ENCODE peak calls at places on chromosome 6, in six cellular contexts. P is progenitor cell of endocrine pancreas, T is lower leg skin, U is hypothalamus, H is ACHN, F is left ventricle myocardium inferior. K is an unnamed sample.

GRCh38 chr6:106381871-106382270 is 21.4 kb downstream of the CRYBG1 start:
- DNase-seq in P (no peak), T (no peak), U (no peak), H (no peak), F (no peak), K (no peak)

GRCh38 chr6:21595265-21595950 is 1.9 kb downstream of the SOX4 start:
- DNase-seq in P (no peak), T (peak), U (no peak), H (peak), F (peak), K (no peak)

GRCh38 chr6:14510038-14510437 is 392.5 kb downstream of the CD83 start:
- DNase-seq in P (no peak), T (no peak), U (no peak), H (no peak), F (no peak), K (no peak)

GRCh38 chr6:111418971-111419693 is 63.9 kb downstream of the REV3L start:
- DNase-seq in P (no peak), T (no peak), U (no peak), H (peak), F (no peak), K (no peak)

GRCh38 chr6:35729722-35730121 is 7.1 kb upstream of the ARMC12 start:
- DNase-seq in P (no peak), T (no peak), U (no peak), H (no peak), F (no peak), K (no peak)

GRCh38 chr6:64520050-64520449 is 884.4 kb downstream of the PHF3 start:
- DNase-seq in P (no peak), T (no peak), U (no peak), H (peak), F (no peak), K (no peak)

GRCh38 chr6:138346302-138347195 is 31.2 kb upstream of the SMIM28 start:
- DNase-seq in P (no peak), T (no peak), U (no peak), H (peak), F (no peak), K (no peak)

GRCh38 chr6:125611573-125612399 is 137.6 kb upstream of the HEY2 start:
- DNase-seq in P (no peak), T (no peak), U (peak), H (no peak), F (no peak), K (peak)

GRCh38 chr6:80154160-80154559 is 47.7 kb downstream of the BCKDHB start:
- DNase-seq in P (no peak), T (no peak), U (no peak), H (no peak), F (no peak), K (no peak)

GRCh38 chr6:57434944-57435343 is 117.5 kb downstream of the PRIM2 start:
- DNase-seq in P (no peak), T (no peak), U (no peak), H (no peak), F (no peak), K (no peak)

GRCh38 chr6:121260651-121261102 is 73.6 kb downstream of the TBC1D32 start:
- DNase-seq in P (no peak), T (no peak), U (no peak), H (no peak), F (peak), K (no peak)

GRCh38 chr6:33958208-33958862 is 154.5 kb upstream of the MLN start:
- DNase-seq in P (no peak), T (no peak), U (no peak), H (no peak), F (no peak), K (no peak)

GRCh38 chr6:143594647-143595046 is 83.1 kb upstream of the PHACTR2 start:
- DNase-seq in P (no peak), T (no peak), U (peak), H (no peak), F (no peak), K (no peak)

GRCh38 chr6:5457983-5458683 is 196.8 kb downstream of the FARS2 start:
- DNase-seq in P (no peak), T (peak), U (no peak), H (peak), F (no peak), K (no peak)

GRCh38 chr6:124607119-124607627 is 355.1 kb upstream of the RNF217 start:
- DNase-seq in P (no peak), T (no peak), U (no peak), H (no peak), F (no peak), K (no peak)

GRCh38 chr6:163352011-163352685 is 62.4 kb upstream of the QKI start:
- DNase-seq in P (no peak), T (no peak), U (no peak), H (no peak), F (no peak), K (peak)

GRCh38 chr6:158561247-158561884 is 1.5 kb downstream of the TMEM181 start:
- DNase-seq in P (no peak), T (no peak), U (no peak), H (no peak), F (no peak), K (no peak)

GRCh38 chr6:32370510-32370909 is 1.2 kb downstream of the TSBP1 start:
- DNase-seq in P (no peak), T (no peak), U (no peak), H (no peak), F (no peak), K (no peak)

GRCh38 chr6:41445268-41445667 is 100.9 kb upstream of the FOXP4 start:
- DNase-seq in P (no peak), T (no peak), U (no peak), H (no peak), F (no peak), K (no peak)

GRCh38 chr6:145241039-145241438 is 494.3 kb downstream of the EPM2A start:
- DNase-seq in P (no peak), T (no peak), U (no peak), H (no peak), F (no peak), K (no peak)

GRCh38 chr6:49713346-49713745 is at the start of gene CRISP2:
- DNase-seq in P (no peak), T (no peak), U (no peak), H (no peak), F (no peak), K (no peak)

GRCh38 chr6:152261179-152261578 is 376.0 kb downstream of the SYNE1 start:
- DNase-seq in P (no peak), T (no peak), U (no peak), H (no peak), F (peak), K (peak)

GRCh38 chr6:33589723-33590530 is 9.9 kb upstream of the BAK1 start:
- DNase-seq in P (peak), T (no peak), U (peak), H (peak), F (no peak), K (no peak)